ENCODE peak calls at places on chromosome 9, in six cellular contexts. One of them, this sample, is unnamed.

GRCh38 chr9:106888992-106889631 is 26.1 kb downstream of the ZNF462 start:
- DNase-seq in activated CD8-positive, alpha-beta memory T cell treated with anti-CD3 and anti-CD28 coated beads for 1 hour: no peak
- DNase-seq in stimulated activated CD4-positive, alpha-beta T cell treated with anti-CD3 and anti-CD28 coated beads, Interleukin-4, amount 100 ng/mL, for 4 hours: no peak
- DNase-seq in stomach: no peak
- DNase-seq in COR-L47: no peak
- DNase-seq in GM04504: no peak
- DNase-seq in this sample: no peak

GRCh38 chr9:132210472-132211145 is 48.8 kb downstream of the NTNG2 start:
- DNase-seq in activated CD8-positive, alpha-beta memory T cell treated with anti-CD3 and anti-CD28 coated beads for 1 hour: no peak
- DNase-seq in stimulated activated CD4-positive, alpha-beta T cell treated with anti-CD3 and anti-CD28 coated beads, Interleukin-4, amount 100 ng/mL, for 4 hours: no peak
- DNase-seq in stomach: no peak
- DNase-seq in COR-L47: no peak
- DNase-seq in GM04504: no peak
- DNase-seq in this sample: no peak

GRCh38 chr9:132833451-132834130 is 44.5 kb downstream of the AK8 start:
- DNase-seq in activated CD8-positive, alpha-beta memory T cell treated with anti-CD3 and anti-CD28 coated beads for 1 hour: no peak
- DNase-seq in stimulated activated CD4-positive, alpha-beta T cell treated with anti-CD3 and anti-CD28 coated beads, Interleukin-4, amount 100 ng/mL, for 4 hours: no peak
- DNase-seq in stomach: no peak
- DNase-seq in COR-L47: no peak
- DNase-seq in GM04504: no peak
- DNase-seq in this sample: no peak

GRCh38 chr9:86938780-86939179 is 8.5 kb downstream of the GAS1 start:
- DNase-seq in activated CD8-positive, alpha-beta memory T cell treated with anti-CD3 and anti-CD28 coated beads for 1 hour: no peak
- DNase-seq in stimulated activated CD4-positive, alpha-beta T cell treated with anti-CD3 and anti-CD28 coated beads, Interleukin-4, amount 100 ng/mL, for 4 hours: no peak
- DNase-seq in stomach: no peak
- DNase-seq in COR-L47: no peak
- DNase-seq in GM04504: no peak
- DNase-seq in this sample: no peak

GRCh38 chr9:34413229-34413852 is 36.6 kb upstream of the MYORG start:
- DNase-seq in activated CD8-positive, alpha-beta memory T cell treated with anti-CD3 and anti-CD28 coated beads for 1 hour: no peak
- DNase-seq in stimulated activated CD4-positive, alpha-beta T cell treated with anti-CD3 and anti-CD28 coated beads, Interleukin-4, amount 100 ng/mL, for 4 hours: no peak
- DNase-seq in stomach: peak
- DNase-seq in COR-L47: no peak
- DNase-seq in GM04504: peak
- DNase-seq in this sample: no peak

GRCh38 chr9:16410601-16411285 is 459.7 kb downstream of the BNC2 start:
- DNase-seq in activated CD8-positive, alpha-beta memory T cell treated with anti-CD3 and anti-CD28 coated beads for 1 hour: no peak
- DNase-seq in stimulated activated CD4-positive, alpha-beta T cell treated with anti-CD3 and anti-CD28 coated beads, Interleukin-4, amount 100 ng/mL, for 4 hours: no peak
- DNase-seq in stomach: no peak
- DNase-seq in COR-L47: no peak
- DNase-seq in GM04504: no peak
- DNase-seq in this sample: no peak

GRCh38 chr9:92119581-92119980 is 4.4 kb upstream of the SPTLC1 start:
- DNase-seq in activated CD8-positive, alpha-beta memory T cell treated with anti-CD3 and anti-CD28 coated beads for 1 hour: no peak
- DNase-seq in stimulated activated CD4-positive, alpha-beta T cell treated with anti-CD3 and anti-CD28 coated beads, Interleukin-4, amount 100 ng/mL, for 4 hours: no peak
- DNase-seq in stomach: no peak
- DNase-seq in COR-L47: no peak
- DNase-seq in GM04504: no peak
- DNase-seq in this sample: no peak

GRCh38 chr9:4507306-4507705 is 17.0 kb downstream of the SLC1A1 start:
- DNase-seq in activated CD8-positive, alpha-beta memory T cell treated with anti-CD3 and anti-CD28 coated beads for 1 hour: no peak
- DNase-seq in stimulated activated CD4-positive, alpha-beta T cell treated with anti-CD3 and anti-CD28 coated beads, Interleukin-4, amount 100 ng/mL, for 4 hours: no peak
- DNase-seq in stomach: no peak
- DNase-seq in COR-L47: no peak
- DNase-seq in GM04504: no peak
- DNase-seq in this sample: no peak

GRCh38 chr9:87428659-87429058 is 69.0 kb upstream of the DAPK1 start:
- DNase-seq in activated CD8-positive, alpha-beta memory T cell treated with anti-CD3 and anti-CD28 coated beads for 1 hour: no peak
- DNase-seq in stimulated activated CD4-positive, alpha-beta T cell treated with anti-CD3 and anti-CD28 coated beads, Interleukin-4, amount 100 ng/mL, for 4 hours: no peak
- DNase-seq in stomach: peak
- DNase-seq in COR-L47: no peak
- DNase-seq in GM04504: no peak
- DNase-seq in this sample: no peak

GRCh38 chr9:136823136-136824046 is 15.6 kb downstream of the RABL6 start:
- DNase-seq in activated CD8-positive, alpha-beta memory T cell treated with anti-CD3 and anti-CD28 coated beads for 1 hour: no peak
- DNase-seq in stimulated activated CD4-positive, alpha-beta T cell treated with anti-CD3 and anti-CD28 coated beads, Interleukin-4, amount 100 ng/mL, for 4 hours: no peak
- DNase-seq in stomach: no peak
- DNase-seq in COR-L47: no peak
- DNase-seq in GM04504: no peak
- DNase-seq in this sample: no peak

GRCh38 chr9:113868501-113868900 is 7.6 kb upstream of the ZNF618 start:
- DNase-seq in activated CD8-positive, alpha-beta memory T cell treated with anti-CD3 and anti-CD28 coated beads for 1 hour: no peak
- DNase-seq in stimulated activated CD4-positive, alpha-beta T cell treated with anti-CD3 and anti-CD28 coated beads, Interleukin-4, amount 100 ng/mL, for 4 hours: no peak
- DNase-seq in stomach: no peak
- DNase-seq in COR-L47: no peak
- DNase-seq in GM04504: no peak
- DNase-seq in this sample: no peak

GRCh38 chr9:4026925-4027324 is 272.9 kb downstream of the GLIS3 start:
- DNase-seq in activated CD8-positive, alpha-beta memory T cell treated with anti-CD3 and anti-CD28 coated beads for 1 hour: no peak
- DNase-seq in stimulated activated CD4-positive, alpha-beta T cell treated with anti-CD3 and anti-CD28 coated beads, Interleukin-4, amount 100 ng/mL, for 4 hours: no peak
- DNase-seq in stomach: no peak
- DNase-seq in COR-L47: no peak
- DNase-seq in GM04504: no peak
- DNase-seq in this sample: no peak

GRCh38 chr9:98465799-98466198 is 210.3 kb upstream of the TBC1D2 start:
- DNase-seq in activated CD8-positive, alpha-beta memory T cell treated with anti-CD3 and anti-CD28 coated beads for 1 hour: no peak
- DNase-seq in stimulated activated CD4-positive, alpha-beta T cell treated with anti-CD3 and anti-CD28 coated beads, Interleukin-4, amount 100 ng/mL, for 4 hours: no peak
- DNase-seq in stomach: no peak
- DNase-seq in COR-L47: no peak
- DNase-seq in GM04504: no peak
- DNase-seq in this sample: no peak

GRCh38 chr9:38687389-38687842 is 32.5 kb downstream of the FAM240B start:
- DNase-seq in activated CD8-positive, alpha-beta memory T cell treated with anti-CD3 and anti-CD28 coated beads for 1 hour: no peak
- DNase-seq in stimulated activated CD4-positive, alpha-beta T cell treated with anti-CD3 and anti-CD28 coated beads, Interleukin-4, amount 100 ng/mL, for 4 hours: peak
- DNase-seq in stomach: peak
- DNase-seq in COR-L47: no peak
- DNase-seq in GM04504: no peak
- DNase-seq in this sample: no peak

GRCh38 chr9:12955510-12956163 is 180.8 kb downstream of the LURAP1L start:
- DNase-seq in activated CD8-positive, alpha-beta memory T cell treated with anti-CD3 and anti-CD28 coated beads for 1 hour: no peak
- DNase-seq in stimulated activated CD4-positive, alpha-beta T cell treated with anti-CD3 and anti-CD28 coated beads, Interleukin-4, amount 100 ng/mL, for 4 hours: no peak
- DNase-seq in stomach: no peak
- DNase-seq in COR-L47: peak
- DNase-seq in GM04504: no peak
- DNase-seq in this sample: no peak

GRCh38 chr9:36416870-36417269 is 16.8 kb upstream of the RNF38 start:
- DNase-seq in activated CD8-positive, alpha-beta memory T cell treated with anti-CD3 and anti-CD28 coated beads for 1 hour: no peak
- DNase-seq in stimulated activated CD4-positive, alpha-beta T cell treated with anti-CD3 and anti-CD28 coated beads, Interleukin-4, amount 100 ng/mL, for 4 hours: no peak
- DNase-seq in stomach: no peak
- DNase-seq in COR-L47: no peak
- DNase-seq in GM04504: no peak
- DNase-seq in this sample: no peak

GRCh38 chr9:124257070-124257864 is 482 bp upstream of the NEK6 start:
- DNase-seq in activated CD8-positive, alpha-beta memory T cell treated with anti-CD3 and anti-CD28 coated beads for 1 hour: no peak
- DNase-seq in stimulated activated CD4-positive, alpha-beta T cell treated with anti-CD3 and anti-CD28 coated beads, Interleukin-4, amount 100 ng/mL, for 4 hours: no peak
- DNase-seq in stomach: no peak
- DNase-seq in COR-L47: no peak
- DNase-seq in GM04504: no peak
- DNase-seq in this sample: no peak

GRCh38 chr9:121026260-121026691 is 23.8 kb downstream of the C5 start:
- DNase-seq in activated CD8-positive, alpha-beta memory T cell treated with anti-CD3 and anti-CD28 coated beads for 1 hour: no peak
- DNase-seq in stimulated activated CD4-positive, alpha-beta T cell treated with anti-CD3 and anti-CD28 coated beads, Interleukin-4, amount 100 ng/mL, for 4 hours: no peak
- DNase-seq in stomach: no peak
- DNase-seq in COR-L47: no peak
- DNase-seq in GM04504: peak
- DNase-seq in this sample: no peak

GRCh38 chr9:114504341-114505186 is 709 bp downstream of the WHRN start:
- DNase-seq in activated CD8-positive, alpha-beta memory T cell treated with anti-CD3 and anti-CD28 coated beads for 1 hour: no peak
- DNase-seq in stimulated activated CD4-positive, alpha-beta T cell treated with anti-CD3 and anti-CD28 coated beads, Interleukin-4, amount 100 ng/mL, for 4 hours: peak
- DNase-seq in stomach: peak
- DNase-seq in COR-L47: peak
- DNase-seq in GM04504: no peak
- DNase-seq in this sample: peak

GRCh38 chr9:93963969-93964368 is 8.8 kb upstream of the BARX1 start:
- DNase-seq in activated CD8-positive, alpha-beta memory T cell treated with anti-CD3 and anti-CD28 coated beads for 1 hour: no peak
- DNase-seq in stimulated activated CD4-positive, alpha-beta T cell treated with anti-CD3 and anti-CD28 coated beads, Interleukin-4, amount 100 ng/mL, for 4 hours: no peak
- DNase-seq in stomach: peak
- DNase-seq in COR-L47: no peak
- DNase-seq in GM04504: no peak
- DNase-seq in this sample: no peak

GRCh38 chr9:134205636-134206316 is 41.4 kb upstream of the RNU6ATAC start:
- DNase-seq in activated CD8-positive, alpha-beta memory T cell treated with anti-CD3 and anti-CD28 coated beads for 1 hour: no peak
- DNase-seq in stimulated activated CD4-positive, alpha-beta T cell treated with anti-CD3 and anti-CD28 coated beads, Interleukin-4, amount 100 ng/mL, for 4 hours: no peak
- DNase-seq in stomach: no peak
- DNase-seq in COR-L47: peak
- DNase-seq in GM04504: peak
- DNase-seq in this sample: no peak

GRCh38 chr9:136546697-136547481 is 1.0 kb upstream of the NOTCH1 start:
- DNase-seq in activated CD8-positive, alpha-beta memory T cell treated with anti-CD3 and anti-CD28 coated beads for 1 hour: no peak
- DNase-seq in stimulated activated CD4-positive, alpha-beta T cell treated with anti-CD3 and anti-CD28 coated beads, Interleukin-4, amount 100 ng/mL, for 4 hours: peak
- DNase-seq in stomach: peak
- DNase-seq in COR-L47: no peak
- DNase-seq in GM04504: no peak
- DNase-seq in this sample: peak

This sample was measured in stimulated activated naive CD4-positive, alpha-beta T cell.